ENCODE peak calls at places on chromosomes 12 and 14, in ten cellular contexts. K is lower lobe of right lung; B is endodermal cell; M is T-cell; I is RPMI7951; U is EH; O is GM13977; F is stimulated activated CD4-positive, alpha-beta T cell treated with anti-CD3 and anti-CD28 coated beads, Interleukin-2, amount 100 ng/mL, for 24 hours; T is AG04450; J is WTC11. W is an unnamed sample.

GRCh38 chr14:94044476-94045091 is 18.4 kb downstream of the OTUB2 start:
- DNase-seq in K (no peak), B (no peak), M (no peak), I (no peak), U (no peak), O (no peak), F (no peak), T (no peak), J (no peak), W (no peak)

GRCh38 chr12:76194724-76195123 is 110.2 kb upstream of the NAP1L1 start:
- DNase-seq in K (no peak), B (no peak), M (no peak), I (no peak), U (no peak), O (no peak), F (no peak), T (no peak), J (no peak), W (no peak)

GRCh38 chr14:72907886-72908285 is 14.0 kb upstream of the DPF3 start:
- DNase-seq in K (no peak), B (peak; percentile 63), M (no peak), I (peak; percentile 87), U (peak; percentile 88), O (no peak), F (no peak), T (no peak), J (no peak), W (peak; percentile 70)

GRCh38 chr14:42001436-42001835 is 394.8 kb downstream of the LRFN5 start:
- DNase-seq in K (no peak), B (no peak), M (no peak), I (no peak), U (no peak), O (no peak), F (no peak), T (no peak), J (no peak), W (no peak)

GRCh38 chr12:47079365-47079893 is at the start of gene PCED1B:
- DNase-seq in K (peak; percentile 88), B (peak; percentile 93), M (peak; percentile 49), I (peak; percentile 77), U (peak; percentile 83), O (peak; percentile 53), F (peak; percentile 77), T (no peak), J (peak; percentile 70), W (peak; percentile 83)

GRCh38 chr12:57181561-57182155 is 34.2 kb upstream of the LRP1-AS start:
- DNase-seq in K (no peak), B (no peak), M (no peak), I (peak; percentile 51), U (peak; percentile 62), O (no peak), F (no peak), T (no peak), J (no peak), W (no peak)

GRCh38 chr14:32697114-32697513 is 241.6 kb upstream of the NPAS3 start:
- DNase-seq in K (no peak), B (no peak), M (no peak), I (no peak), U (no peak), O (no peak), F (no peak), T (no peak), J (no peak), W (no peak)

GRCh38 chr14:74510211-74510931 is 16.8 kb downstream of the ISCA2 start:
- DNase-seq in K (peak; percentile 20), B (peak; percentile 65), M (no peak), I (peak; percentile 77), U (peak; percentile 53), O (no peak), F (no peak), T (no peak), J (peak; percentile 34), W (no peak)

GRCh38 chr12:114501474-114501807 is 95.5 kb upstream of the TBX5 start:
- DNase-seq in K (no peak), B (no peak), M (no peak), I (no peak), U (no peak), O (no peak), F (no peak), T (no peak), J (no peak), W (no peak)

GRCh38 chr14:34065690-34066391 is 115.0 kb upstream of the EGLN3 start:
- DNase-seq in K (no peak), B (no peak), M (no peak), I (no peak), U (no peak), O (no peak), F (no peak), T (no peak), J (no peak), W (no peak)

GRCh38 chr14:45807187-45807586 is 554.2 kb upstream of the MIS18BP1 start:
- DNase-seq in K (no peak), B (no peak), M (no peak), I (no peak), U (no peak), O (no peak), F (no peak), T (no peak), J (no peak), W (no peak)

GRCh38 chr12:113131556-113131955 is 4.0 kb downstream of the RASAL1 start:
- DNase-seq in K (peak; percentile 8), B (no peak), M (no peak), I (no peak), U (no peak), O (no peak), F (no peak), T (no peak), J (no peak), W (peak; percentile 53)

GRCh38 chr12:98970950-98971349 is 325.9 kb downstream of the APAF1 start:
- DNase-seq in K (no peak), B (no peak), M (no peak), I (no peak), U (no peak), O (no peak), F (no peak), T (no peak), J (no peak), W (no peak)

GRCh38 chr14:96082420-96083300 is 43.5 kb downstream of the C14orf132 start:
- DNase-seq in K (peak; percentile 5), B (no peak), M (no peak), I (no peak), U (no peak), O (no peak), F (no peak), T (no peak), J (no peak), W (no peak)

GRCh38 chr12:69024413-69024812 is 91.4 kb upstream of the CPM start:
- DNase-seq in K (peak; percentile 92), B (no peak), M (no peak), I (no peak), U (no peak), O (no peak), F (no peak), T (no peak), J (no peak), W (no peak)

GRCh38 chr12:50520808-50521207 is 16.0 kb downstream of the DIP2B start:
- DNase-seq in K (no peak), B (no peak), M (no peak), I (no peak), U (no peak), O (no peak), F (no peak), T (no peak), J (no peak), W (no peak)

GRCh38 chr14:77059276-77059934 is 30.9 kb upstream of the IRF2BPL start:
- DNase-seq in K (no peak), B (peak; percentile 92), M (no peak), I (peak; percentile 95), U (peak; percentile 95), O (no peak), F (peak; percentile 30), T (no peak), J (peak; percentile 61), W (peak; percentile 49)

GRCh38 chr14:69582829-69583228 is 8.2 kb upstream of the CCDC177 start:
- DNase-seq in K (no peak), B (no peak), M (no peak), I (no peak), U (no peak), O (no peak), F (no peak), T (no peak), J (no peak), W (no peak)

GRCh38 chr14:52840916-52841315 is 49.5 kb upstream of the GNPNAT1 start:
- DNase-seq in K (no peak), B (no peak), M (no peak), I (peak; percentile 72), U (peak; percentile 83), O (peak; percentile 22), F (no peak), T (peak; percentile 13), J (no peak), W (peak; percentile 7)

GRCh38 chr12:55002355-55002754 is 17.4 kb upstream of the NEUROD4 start:
- DNase-seq in K (no peak), B (no peak), M (no peak), I (no peak), U (peak; percentile 8), O (no peak), F (no peak), T (no peak), J (no peak), W (no peak)

GRCh38 chr14:84826349-84826748 is 703.6 kb upstream of the FLRT2 start:
- DNase-seq in K (no peak), B (no peak), M (no peak), I (no peak), U (no peak), O (no peak), F (no peak), T (no peak), J (no peak), W (no peak)

GRCh38 chr14:77660754-77661153 is 44.3 kb upstream of the SPTLC2 start:
- DNase-seq in K (no peak), B (no peak), M (no peak), I (no peak), U (no peak), O (no peak), F (no peak), T (no peak), J (no peak), W (no peak)

GRCh38 chr12:111274820-111275219 is 94.1 kb downstream of the PHETA1 start:
- DNase-seq in K (no peak), B (peak; percentile 61), M (no peak), I (peak; percentile 11), U (peak; percentile 8), O (peak; percentile 43), F (no peak), T (no peak), J (no peak), W (peak; percentile 48)

GRCh38 chr12:12979731-12980259 is 20.3 kb downstream of the HEBP1 start:
- DNase-seq in K (no peak), B (no peak), M (no peak), I (peak; percentile 48), U (peak; percentile 98), O (no peak), F (no peak), T (peak; percentile 84), J (no peak), W (no peak)

W was measured in NB4.